ENCODE peak calls at places on chromosomes 11 and 22, in four cellular contexts. N, C, I and Z are unnamed samples.

GRCh38 chr11:79616392-79616831 is 175.6 kb upstream of the TENM4 start:
- DNase-seq in N (no peak), C (no peak), I (no peak), Z (no peak)

GRCh38 chr22:37547249-37547741 is 13.0 kb upstream of the CDC42EP1 start:
- DNase-seq in I (no peak), C (no peak), N (no peak), Z (no peak)

GRCh38 chr11:33667819-33668467 is 32.7 kb downstream of the C11orf91 start:
- DNase-seq in I (no peak), N (no peak), C (no peak), Z (no peak)

GRCh38 chr11:44361883-44362282 is 51.9 kb upstream of the ALX4 start:
- DNase-seq in C (no peak), N (no peak), I (no peak), Z (no peak)

GRCh38 chr11:21316591-21316990 is 647.2 kb downstream of the NELL1 start:
- DNase-seq in I (no peak), C (no peak), N (no peak), Z (no peak)

GRCh38 chr22:49933236-49933921 is 14.9 kb downstream of the CRELD2 start:
- DNase-seq in C (peak; percentile 60), N (no peak), I (no peak), Z (no peak)

GRCh38 chr11:42524534-42525227 is 787.1 kb upstream of the API5 start:
- DNase-seq in C (peak; percentile 27), I (peak; percentile 47), N (peak; percentile 34), Z (peak; percentile 17)

GRCh38 chr22:32465661-32466060 is 1.4 kb upstream of the BPIFC start:
- DNase-seq in C (no peak), N (no peak), I (no peak), Z (no peak)

GRCh38 chr11:44858796-44859527 is 91.7 kb downstream of the TP53I11 start:
- DNase-seq in N (no peak), C (no peak), I (no peak), Z (no peak)

GRCh38 chr11:100875521-100875869 is 188.4 kb downstream of the ARHGAP42 start:
- DNase-seq in I (no peak), C (no peak), N (no peak), Z (no peak)

GRCh38 chr11:57977709-57978108 is 46.0 kb upstream of the OR9Q1 start:
- DNase-seq in I (no peak), C (no peak), N (no peak), Z (no peak)

GRCh38 chr11:68342459-68343158 is 30.2 kb downstream of the LRP5 start:
- DNase-seq in N (no peak), C (no peak), I (no peak), Z (no peak)

GRCh38 chr11:60957188-60957587 is 5.2 kb upstream of the SLC15A3 start:
- DNase-seq in N (no peak), I (no peak), C (no peak), Z (no peak)

GRCh38 chr11:126106929-126107328 is 44.3 kb upstream of the CDON start:
- DNase-seq in C (no peak), N (no peak), I (no peak), Z (no peak)

GRCh38 chr11:133669371-133670046 is 137.2 kb upstream of the OPCML start:
- DNase-seq in I (no peak), N (no peak), C (no peak), Z (no peak)

GRCh38 chr11:69348414-69349235 is 54.7 kb downstream of the MYEOV start:
- DNase-seq in N (no peak), I (no peak), C (no peak), Z (peak; percentile 14)

GRCh38 chr11:120482149-120482548 is 29.4 kb upstream of the GRIK4 start:
- DNase-seq in C (no peak), N (no peak), I (no peak), Z (no peak)

GRCh38 chr11:62245271-62245753 is 3.3 kb downstream of the SCGB1D2 start:
- DNase-seq in C (no peak), I (no peak), N (peak; percentile 11), Z (peak; percentile 33)

GRCh38 chr11:108985611-108986279 is 320.9 kb downstream of the DDX10 start:
- DNase-seq in C (no peak), I (no peak), N (no peak), Z (no peak)

GRCh38 chr11:102727890-102728289 is 3.1 kb upstream of the MMP8 start:
- DNase-seq in N (no peak), C (no peak), I (peak; percentile 9), Z (no peak)

GRCh38 chr11:44658451-44658850 is 68.3 kb upstream of the TSPAN18 start:
- DNase-seq in I (peak; percentile 12), C (no peak), N (no peak), Z (peak; percentile 59)

GRCh38 chr22:26139320-26139719 is 29.9 kb upstream of the SEZ6L start:
- DNase-seq in C (peak; percentile 8), N (no peak), I (no peak), Z (no peak)

GRCh38 chr11:36316049-36316448 is 20.0 kb downstream of the PRR5L start:
- DNase-seq in N (no peak), C (no peak), I (no peak), Z (no peak)

GRCh38 chr22:29654420-29654819 is 51.0 kb downstream of the NF2 start:
- DNase-seq in N (no peak), I (no peak), C (no peak), Z (no peak)

GRCh38 chr11:1012740-1013627 is 23.5 kb downstream of the MUC6 start:
- DNase-seq in I (no peak), C (no peak), N (no peak), Z (no peak)

GRCh38 chr11:111846640-111847039 is 24.7 kb downstream of the ALG9 start:
- DNase-seq in I (peak; percentile 8), N (no peak), C (no peak), Z (no peak)

GRCh38 chr11:88359529-88359928 is 22.0 kb upstream of the CTSC start:
- DNase-seq in C (no peak), I (no peak), N (no peak), Z (no peak)

GRCh38 chr11:113884361-113884836 is 9.0 kb upstream of the USP28 start:
- DNase-seq in C (no peak), I (no peak), N (no peak), Z (no peak)

GRCh38 chr11:84780689-84781293 is 846.4 kb downstream of the DLG2 start:
- DNase-seq in I (peak; percentile 15), N (no peak), C (no peak), Z (no peak)

GRCh38 chr11:123228489-123229163 is 33.6 kb upstream of the CLMP start:
- DNase-seq in I (no peak), C (no peak), N (no peak), Z (no peak)

GRCh38 chr11:31050061-31050790 is 319.3 kb downstream of the DCDC1 start:
- DNase-seq in C (peak; percentile 16), I (no peak), N (no peak), Z (no peak)

GRCh38 chr22:46069518-46070214 is 80.7 kb upstream of the PPARA start:
- DNase-seq in N (peak; percentile 34), C (peak; percentile 87), I (peak; percentile 85), Z (peak; percentile 52)